ENCODE peak calls at places on chromosomes 16 and 17, in nine cellular contexts. H is HCT116, F is prostate gland, I is breast epithelium, W is sigmoid colon, N is GM23338, V is upper lobe of left lung, R is suprapubic skin, Z is GM12892. B is an unnamed sample.

GRCh38 chr17:74992223-74992622 is 4.8 kb downstream of the CDR2L start:
- DNase-seq in H (no peak), F (no peak), I (no peak), W (no peak), N (no peak), V (no peak), R (no peak), Z (no peak), B (no peak)

GRCh38 chr17:66268247-66268927 is 34.0 kb upstream of the PRKCA start:
- DNase-seq in H (no peak), F (no peak), I (no peak), W (no peak), N (no peak), V (no peak), R (no peak), Z (no peak), B (no peak)

GRCh38 chr16:11797957-11798299 is 870 bp upstream of the ZC3H7A start:
- DNase-seq in H (no peak), F (no peak), I (no peak), W (no peak), N (no peak), V (peak), R (no peak), Z (no peak), B (no peak)

GRCh38 chr17:66469088-66469442 is 166.7 kb downstream of the PRKCA start:
- DNase-seq in H (no peak), F (no peak), I (no peak), W (no peak), N (no peak), V (no peak), R (no peak), Z (no peak), B (no peak)

GRCh38 chr17:44023545-44024270 is 8.9 kb upstream of the TMEM101 start:
- DNase-seq in H (no peak), F (no peak), I (no peak), W (no peak), N (no peak), V (no peak), R (no peak), Z (no peak), B (no peak)

GRCh38 chr17:40475234-40476210 is 25.9 kb downstream of the TNS4 start:
- DNase-seq in H (no peak), F (no peak), I (no peak), W (no peak), N (no peak), V (no peak), R (no peak), Z (no peak), B (no peak)

GRCh38 chr17:53822764-53823163 is at the start of gene KIF2B:
- DNase-seq in H (no peak), F (no peak), I (no peak), W (no peak), N (no peak), V (no peak), R (no peak), Z (no peak), B (no peak)

GRCh38 chr16:55151901-55152300 is 172.1 kb upstream of the IRX6 start:
- DNase-seq in H (no peak), F (no peak), I (no peak), W (no peak), N (no peak), V (no peak), R (no peak), Z (no peak), B (no peak)

GRCh38 chr17:78794399-78794798 is 12.3 kb upstream of the CYTH1 start:
- DNase-seq in H (no peak), F (no peak), I (no peak), W (no peak), N (no peak), V (no peak), R (no peak), Z (no peak), B (no peak)

GRCh38 chr17:47941998-47942490 is 673 bp downstream of the PNPO start:
- DNase-seq in H (no peak), F (no peak), I (no peak), W (no peak), N (peak), V (no peak), R (no peak), Z (no peak), B (no peak)

GRCh38 chr16:27428035-27428785 is 26.2 kb downstream of the IL21R start:
- DNase-seq in H (no peak), F (no peak), I (no peak), W (peak), N (no peak), V (peak), R (peak), Z (no peak), B (no peak)

GRCh38 chr17:57035971-57036481 is 49.0 kb upstream of the AKAP1 start:
- DNase-seq in H (no peak), F (peak), I (peak), W (no peak), N (no peak), V (peak), R (no peak), Z (no peak), B (no peak)

GRCh38 chr17:280216-280615 is 72.4 kb downstream of the RPH3AL start:
- DNase-seq in H (no peak), F (no peak), I (no peak), W (no peak), N (no peak), V (peak), R (no peak), Z (no peak), B (no peak)

GRCh38 chr17:28703552-28704218 is 8.0 kb downstream of the PROCA1 start:
- DNase-seq in H (no peak), F (no peak), I (no peak), W (no peak), N (no peak), V (no peak), R (no peak), Z (no peak), B (no peak)

GRCh38 chr16:67181346-67181745 is 2.4 kb downstream of the MATCAP1 start:
- DNase-seq in H (no peak), F (no peak), I (no peak), W (peak), N (no peak), V (no peak), R (no peak), Z (no peak), B (no peak)

GRCh38 chr16:29794231-29794710 is 3.7 kb downstream of the KIF22 start:
- DNase-seq in H (no peak), F (no peak), I (no peak), W (no peak), N (no peak), V (no peak), R (no peak), Z (no peak), B (no peak)

GRCh38 chr17:44653954-44654353 is 2.3 kb upstream of the MEIOC start:
- DNase-seq in H (no peak), F (no peak), I (no peak), W (no peak), N (no peak), V (no peak), R (no peak), Z (no peak), B (no peak)

GRCh38 chr17:75701288-75701687 is 20.0 kb upstream of the ITGB4 start:
- DNase-seq in H (no peak), F (no peak), I (no peak), W (no peak), N (no peak), V (no peak), R (peak), Z (no peak), B (no peak)

GRCh38 chr16:47144559-47144877 is 773 bp upstream of the NETO2 start:
- DNase-seq in H (no peak), F (no peak), I (no peak), W (no peak), N (no peak), V (no peak), R (no peak), Z (no peak), B (no peak)

GRCh38 chr17:78817123-78817522 is 23.5 kb downstream of the USP36 start:
- DNase-seq in H (no peak), F (no peak), I (no peak), W (no peak), N (no peak), V (no peak), R (no peak), Z (no peak), B (no peak)

GRCh38 chr17:77746901-77747620 is 211.4 kb upstream of the TNRC6C start:
- DNase-seq in H (no peak), F (no peak), I (no peak), W (peak), N (no peak), V (peak), R (peak), Z (no peak), B (no peak)

GRCh38 chr17:62614142-62614541 is 13.3 kb upstream of the MRC2 start:
- DNase-seq in H (no peak), F (no peak), I (no peak), W (no peak), N (no peak), V (no peak), R (no peak), Z (no peak), B (no peak)

GRCh38 chr17:30952645-30953393 is 18.0 kb upstream of the RNF135 start:
- DNase-seq in H (no peak), F (no peak), I (no peak), W (peak), N (no peak), V (no peak), R (no peak), Z (no peak), B (no peak)

GRCh38 chr16:65846210-65846602 is 520.3 kb upstream of the CDH5 start:
- DNase-seq in H (no peak), F (no peak), I (no peak), W (no peak), N (no peak), V (no peak), R (no peak), Z (no peak), B (no peak)

GRCh38 chr16:105521-105920 is 27.5 kb downstream of the MPG start:
- DNase-seq in H (no peak), F (no peak), I (no peak), W (no peak), N (peak), V (no peak), R (no peak), Z (no peak), B (no peak)

GRCh38 chr16:69486724-69487123 is 62.3 kb downstream of the CYB5B start:
- DNase-seq in H (no peak), F (no peak), I (no peak), W (peak), N (no peak), V (no peak), R (no peak), Z (no peak), B (no peak)

GRCh38 chr17:80265205-80266068 is 4.8 kb downstream of the RNF213 start:
- DNase-seq in H (no peak), F (no peak), I (no peak), W (no peak), N (no peak), V (no peak), R (no peak), Z (no peak), B (no peak)

GRCh38 chr17:57684711-57685498 is 60.2 kb downstream of the CCDC182 start:
- DNase-seq in H (no peak), F (no peak), I (no peak), W (no peak), N (no peak), V (no peak), R (peak), Z (no peak), B (no peak)

DNA sequence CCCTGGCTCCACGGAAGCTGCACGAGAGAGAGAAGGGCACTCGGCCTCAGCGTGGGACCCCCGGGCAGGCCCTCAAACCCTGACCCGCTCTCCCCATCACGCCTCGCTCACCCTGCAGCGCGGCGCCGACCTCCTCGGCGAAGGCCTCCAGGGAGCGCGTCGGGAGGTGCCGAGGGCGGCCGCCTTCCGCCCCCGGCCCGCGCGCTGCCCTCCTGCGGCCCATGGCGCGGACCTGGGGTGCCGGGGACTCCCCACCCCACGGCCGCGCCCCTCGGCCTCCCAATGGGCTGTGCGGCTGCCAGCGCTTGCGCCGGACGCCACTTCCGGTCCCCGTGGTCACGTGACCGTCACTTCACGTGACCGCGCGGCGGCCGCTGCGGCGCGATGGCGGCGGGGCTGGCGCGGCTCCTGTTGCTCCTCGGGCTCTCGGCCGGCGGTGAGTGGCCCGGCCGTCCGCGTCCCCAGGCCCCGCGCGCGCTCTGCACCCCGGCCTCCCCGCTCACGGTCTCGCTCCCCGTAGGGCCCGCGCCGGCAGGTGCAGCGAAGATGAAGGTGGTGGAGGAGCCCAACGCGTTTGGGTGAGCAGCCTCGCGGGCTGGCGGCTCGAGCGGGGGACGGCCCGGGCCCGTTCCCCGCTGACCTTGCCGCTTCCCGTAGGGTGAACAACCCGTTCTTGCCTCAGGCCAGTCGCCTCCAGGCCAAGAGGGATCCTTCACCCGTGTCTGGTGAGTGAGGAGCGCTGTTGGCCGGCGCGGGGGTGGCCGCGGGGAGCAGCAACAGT is at the start of the genes GNPTG and TSR3:
- DNase-seq in H (peak), F (peak), I (peak), W (peak), N (peak), V (peak), R (peak), Z (peak), B (peak)
- TF ChIP-seq POLR2AphosphoS5 in H (peak), F (peak), I (peak), W (peak), N (peak), V (peak), R (peak), Z (peak), B (peak)

DNA sequence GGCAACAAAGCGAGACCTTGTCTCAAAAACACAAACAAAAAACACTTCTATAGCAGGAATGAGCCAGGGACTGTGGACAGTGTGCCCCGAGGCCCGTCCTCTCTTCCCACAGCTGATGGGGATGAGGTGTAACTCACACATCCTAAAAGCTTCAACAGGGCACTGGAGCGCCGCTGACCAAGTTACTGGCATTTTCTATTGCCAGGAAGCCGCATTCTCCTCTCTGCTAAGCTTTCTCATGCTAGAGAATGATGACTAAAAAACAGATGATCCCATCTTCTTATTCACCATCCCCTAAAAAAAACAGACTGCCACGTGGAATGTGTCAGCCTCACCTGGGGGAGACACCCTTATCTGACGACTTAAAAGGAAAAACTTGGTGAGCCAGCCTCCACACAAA is 16.3 kb downstream of the CARHSP1 start:
- DNase-seq in H (no peak), F (no peak), I (no peak), W (peak), N (no peak), V (peak), R (no peak), Z (no peak), B (no peak)
- TF ChIP-seq POLR2AphosphoS5 in H (no peak), F (no peak), I (no peak), W (no peak), N (no peak), V (no peak), R (no peak), Z (no peak), B (no peak)

GRCh38 chr17:82083009-82083408 is 15.0 kb downstream of the FASN start:
- DNase-seq in H (no peak), F (no peak), I (no peak), W (no peak), N (no peak), V (no peak), R (no peak), Z (no peak), B (no peak)

GRCh38 chr17:82083533-82084359 is 14.3 kb downstream of the FASN start:
- DNase-seq in H (no peak), F (no peak), I (no peak), W (no peak), N (no peak), V (no peak), R (no peak), Z (no peak), B (no peak)

GRCh38 chr17:82085931-82086764 is 11.9 kb downstream of the FASN start:
- DNase-seq in H (no peak), F (no peak), I (no peak), W (no peak), N (no peak), V (no peak), R (no peak), Z (no peak), B (no peak)

GRCh38 chr17:82085031-82085861 is 12.8 kb downstream of the FASN start:
- DNase-seq in H (no peak), F (no peak), I (no peak), W (no peak), N (no peak), V (no peak), R (no peak), Z (no peak), B (no peak)

GRCh38 chr17:82084373-82085030 is 13.5 kb downstream of the FASN start:
- DNase-seq in H (no peak), F (no peak), I (no peak), W (no peak), N (no peak), V (no peak), R (no peak), Z (no peak), B (no peak)
- TF ChIP-seq POLR2AphosphoS5 in H (no peak), F (no peak), I (no peak), W (no peak), N (no peak), V (no peak), R (no peak), Z (no peak), B (no peak)

DNA sequence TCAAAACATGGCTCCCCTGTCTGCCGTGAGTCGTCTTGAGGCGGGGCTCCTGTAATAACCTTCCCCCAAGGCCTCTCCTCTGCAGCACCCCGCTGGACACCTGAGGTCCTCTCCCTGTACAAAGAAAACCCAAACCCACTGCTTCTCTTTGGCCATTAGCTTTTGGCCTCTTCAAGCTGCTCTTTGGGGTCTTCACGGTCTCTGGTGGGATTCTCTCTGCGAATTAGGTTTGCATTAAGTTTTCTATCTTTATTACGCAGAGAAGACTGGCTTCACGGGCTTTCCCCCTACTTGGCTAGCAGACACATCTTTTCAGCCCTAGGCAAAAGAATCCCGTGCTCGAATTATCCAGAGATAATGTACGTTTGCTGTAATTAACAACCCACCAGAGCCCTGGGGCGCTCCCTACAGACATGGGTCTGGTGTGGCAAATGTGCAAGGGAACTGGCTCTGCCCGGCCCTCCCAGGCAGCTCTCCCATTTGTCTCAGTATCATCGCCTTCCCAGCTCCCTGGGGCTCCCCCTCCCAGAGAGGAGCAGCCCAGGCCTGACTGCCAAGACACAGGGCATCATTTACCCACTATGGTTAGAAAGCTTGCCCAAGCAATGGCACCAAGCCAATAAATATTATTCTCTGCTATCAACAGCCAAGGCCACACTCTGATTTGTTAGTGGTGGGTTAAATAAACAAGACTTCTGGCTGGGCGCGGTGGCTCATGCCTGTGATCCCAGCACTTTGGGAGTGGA is 24.7 kb upstream of the KLHDC4 start:
- DNase-seq in H (no peak), F (no peak), I (no peak), W (peak), N (no peak), V (no peak), R (no peak), Z (no peak), B (no peak)
- TF ChIP-seq POLR2AphosphoS5 in H (no peak), F (peak), I (no peak), W (peak), N (no peak), V (no peak), R (no peak), Z (no peak), B (no peak)

GRCh38 chr17:8153550-8153956 is 1.3 kb upstream of the PER1 start:
- DNase-seq in H (no peak), F (no peak), I (peak), W (peak), N (peak), V (peak), R (peak), Z (no peak), B (no peak)

GRCh38 chr17:8155341-8156173 is 3.4 kb upstream of the PER1 start:
- DNase-seq in H (no peak), F (peak), I (peak), W (peak), N (peak), V (no peak), R (peak), Z (no peak), B (no peak)

GRCh38 chr17:8154608-8155152 is 2.5 kb upstream of the PER1 start:
- DNase-seq in H (no peak), F (no peak), I (no peak), W (no peak), N (no peak), V (no peak), R (peak), Z (no peak), B (no peak)

GRCh38 chr17:8152981-8153549 is 861 bp upstream of the PER1 start:
- DNase-seq in H (no peak), F (no peak), I (peak), W (peak), N (no peak), V (no peak), R (no peak), Z (no peak), B (no peak)

DNA sequence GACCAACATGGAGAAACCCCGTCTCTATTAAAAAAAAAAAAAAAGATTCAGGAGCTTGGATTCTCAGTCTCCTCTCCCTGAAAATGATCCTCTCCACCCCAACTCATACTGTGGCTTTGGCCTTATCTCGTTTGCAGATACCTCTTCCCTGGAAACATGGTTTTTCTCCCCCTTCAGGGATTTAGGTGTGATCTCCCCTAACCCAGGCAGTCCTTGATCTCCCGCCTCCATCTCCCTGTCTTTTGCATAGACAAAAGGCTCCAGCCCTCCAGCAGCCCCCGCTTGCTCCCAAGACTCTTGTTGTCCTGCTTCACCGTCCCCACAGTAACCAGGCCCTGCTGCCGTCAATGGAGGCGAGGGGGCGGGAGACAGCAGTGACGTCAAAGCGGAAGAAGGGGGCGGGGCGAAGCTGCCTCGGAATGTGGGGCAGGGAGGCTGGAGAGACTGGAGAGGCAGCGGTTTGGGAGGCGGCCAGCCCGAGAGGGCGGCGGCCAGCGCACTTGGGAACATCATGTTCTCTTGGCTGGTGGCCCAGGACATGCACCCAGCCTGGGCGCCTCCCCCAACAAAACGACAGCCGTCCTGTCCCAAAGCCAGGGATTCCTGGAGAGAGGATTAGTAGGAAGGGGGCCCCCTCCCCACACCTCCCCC is 1.9 kb upstream of the PER1 start:
- DNase-seq in H (peak), F (peak), I (peak), W (peak), N (peak), V (peak), R (peak), Z (no peak), B (no peak)
- TF ChIP-seq POLR2AphosphoS5 in H (peak), F (peak), I (peak), W (peak), N (peak), V (peak), R (peak), Z (no peak), B (no peak)